ENCODE peak calls at places on chromosome 7, in four cellular contexts. A is nephron progenitor cell, D is transverse colon, Z is Peyer's patch. L is an unnamed sample.

GRCh38 chr7:29968683-29969457 is 20.7 kb downstream of the SCRN1 start:
- DNase-seq in A (no peak), D (no peak), Z (no peak), L (no peak)

GRCh38 chr7:27134392-27134791 is 3.8 kb upstream of the HOXA4 start:
- DNase-seq in A (no peak), D (peak), Z (no peak), L (peak)

GRCh38 chr7:27116019-27116411 is 13.5 kb upstream of the HOXA2 start:
- DNase-seq in A (peak), D (no peak), Z (no peak), L (no peak)

GRCh38 chr7:134948246-134948645 is 38.1 kb upstream of the AGBL3 start:
- DNase-seq in A (no peak), D (no peak), Z (no peak), L (no peak)

GRCh38 chr7:85000973-85001372 is 185.9 kb downstream of the SEMA3D start:
- DNase-seq in A (no peak), D (no peak), Z (no peak), L (no peak)

GRCh38 chr7:31950101-31950755 is 120.0 kb downstream of the PDE1C start:
- DNase-seq in A (no peak), D (no peak), Z (no peak), L (no peak)

GRCh38 chr7:77538186-77538907 is 1.3 kb downstream of the PTPN12 start:
- DNase-seq in A (peak), D (peak), Z (peak), L (peak)

GRCh38 chr7:904847-905246 is 28.5 kb downstream of the GET4 start:
- DNase-seq in A (no peak), D (no peak), Z (no peak), L (no peak)

GRCh38 chr7:33143996-33144718 is 14.8 kb downstream of the BBS9 start:
- DNase-seq in A (no peak), D (no peak), Z (no peak), L (no peak)

GRCh38 chr7:39691821-39692220 is 68.4 kb downstream of the RALA start:
- DNase-seq in A (no peak), D (no peak), Z (no peak), L (no peak)

GRCh38 chr7:1607001-1607400 is 37.2 kb upstream of the PSMG3 start:
- DNase-seq in A (no peak), D (no peak), Z (no peak), L (no peak)

GRCh38 chr7:158740657-158741293 is 36.2 kb upstream of the NCAPG2 start:
- DNase-seq in A (no peak), D (no peak), Z (no peak), L (no peak)

GRCh38 chr7:137036768-137037167 is 168.3 kb downstream of the CHRM2 start:
- DNase-seq in A (no peak), D (no peak), Z (no peak), L (no peak)

GRCh38 chr7:45590679-45591057 is 16.5 kb downstream of the ADCY1 start:
- DNase-seq in A (no peak), D (no peak), Z (no peak), L (no peak)

GRCh38 chr7:23353172-23353571 is 54.0 kb downstream of the MALSU1 start:
- DNase-seq in A (no peak), D (no peak), Z (no peak), L (no peak)

GRCh38 chr7:23022258-23022745 is 8.4 kb upstream of the HYCC1 start:
- DNase-seq in A (no peak), D (no peak), Z (no peak), L (no peak)

GRCh38 chr7:157568071-157568784 is 231.4 kb downstream of the DNAJB6 start:
- DNase-seq in A (no peak), D (no peak), Z (no peak), L (no peak)

GRCh38 chr7:5595545-5596045 is 172.0 kb upstream of the TNRC18 start:
- DNase-seq in A (no peak), D (no peak), Z (no peak), L (no peak)

GRCh38 chr7:37757563-37757962 is 74.0 kb downstream of the GPR141 start:
- DNase-seq in A (no peak), D (no peak), Z (no peak), L (no peak)

GRCh38 chr7:154638286-154638685 is 364.6 kb downstream of the PAXIP1 start:
- DNase-seq in A (no peak), D (no peak), Z (no peak), L (no peak)

GRCh38 chr7:130154501-130155317 is 50.5 kb downstream of the TMEM209 start:
- DNase-seq in A (no peak), D (no peak), Z (no peak), L (no peak)

GRCh38 chr7:28793383-28793782 is 164.7 kb downstream of the TRIL start:
- DNase-seq in A (no peak), D (no peak), Z (no peak), L (no peak)

GRCh38 chr7:50197547-50197946 is 104.5 kb upstream of the ZPBP start:
- DNase-seq in A (peak), D (no peak), Z (no peak), L (no peak)

GRCh38 chr7:90173127-90173844 is 19.0 kb downstream of the STEAP1 start:
- DNase-seq in A (no peak), D (no peak), Z (no peak), L (no peak)

DNA sequence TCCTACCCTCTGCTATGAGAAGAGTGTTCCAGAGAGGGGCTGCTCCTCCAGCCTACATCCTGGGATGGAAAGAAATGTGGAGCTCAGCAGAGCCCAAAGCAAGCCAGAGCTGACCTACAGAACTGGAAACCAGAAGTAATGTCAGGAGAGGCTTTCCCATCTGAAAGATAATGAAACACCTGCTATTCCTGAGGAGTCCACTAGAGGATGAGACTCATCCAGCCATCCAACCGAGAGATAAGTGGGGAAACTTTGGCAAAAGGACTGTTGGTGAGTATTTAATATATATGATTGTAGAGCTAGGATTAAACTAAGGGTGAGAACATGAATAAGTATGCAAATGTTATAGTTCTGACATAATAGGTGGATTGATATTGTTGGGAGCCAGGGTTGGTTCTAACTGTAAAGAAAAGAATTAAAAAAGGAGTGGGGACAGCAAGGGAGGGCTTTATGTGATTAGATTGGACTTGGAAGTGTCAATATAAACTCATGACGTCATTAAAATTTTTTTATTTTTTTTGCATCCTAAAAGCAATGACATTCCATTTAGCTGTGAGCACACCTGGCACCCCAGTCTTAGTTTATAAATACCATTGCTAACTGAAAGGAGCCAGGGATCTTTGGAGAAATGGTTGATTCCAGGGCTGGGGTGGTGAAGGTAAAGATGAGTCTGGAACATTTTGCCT is 312.8 kb upstream of the NFE2L3 start:
- DNase-seq in A (no peak), D (no peak), Z (no peak), L (no peak)
- TF ChIP-seq CTCF in A (peak), D (peak), Z (peak), L (peak)

DNA sequence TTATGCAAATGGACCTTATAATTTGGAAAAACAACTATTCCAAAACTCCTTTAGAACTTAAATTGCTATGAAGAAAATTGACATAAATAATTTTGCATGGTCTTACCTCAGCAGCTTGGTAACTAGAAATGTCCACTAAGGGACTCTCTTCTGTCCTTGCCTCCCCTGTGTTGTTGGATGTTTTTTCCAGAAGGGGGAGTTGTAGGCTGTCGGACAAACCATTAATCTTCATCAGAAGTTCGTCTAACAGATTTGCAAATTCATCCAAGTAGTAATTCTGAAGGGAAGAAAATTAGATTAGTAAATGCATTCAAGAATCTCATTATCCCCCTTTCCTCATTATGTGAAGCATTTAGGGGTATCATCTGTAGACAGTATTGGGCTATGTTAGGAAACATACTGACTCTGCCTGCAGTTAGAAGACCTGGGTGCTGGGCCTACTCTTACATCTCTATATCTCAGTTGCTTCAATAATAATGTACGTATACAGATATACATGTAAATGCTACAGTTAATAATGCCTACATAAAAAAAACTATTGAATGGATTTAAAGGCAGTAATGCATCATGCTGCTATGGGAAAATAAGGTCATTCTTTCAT is 155.6 kb downstream of the PKD1L1 start:
- DNase-seq in A (no peak), D (no peak), Z (no peak), L (no peak)
- TF ChIP-seq CTCF in A (no peak), D (no peak), Z (peak), L (peak)

GRCh38 chr7:129147723-129148122 is 3.2 kb downstream of the TSPAN33 start:
- DNase-seq in A (no peak), D (no peak), Z (no peak), L (no peak)

GRCh38 chr7:129146237-129146979 is 1.9 kb downstream of the TSPAN33 start:
- DNase-seq in A (no peak), D (no peak), Z (peak), L (no peak)

GRCh38 chr7:129143724-129144094 is 798 bp upstream of the TSPAN33 start:
- DNase-seq in A (no peak), D (no peak), Z (no peak), L (no peak)

GRCh38 chr7:129144095-129144833 is at the start of gene TSPAN33:
- DNase-seq in A (peak), D (peak), Z (peak), L (peak)

DNA sequence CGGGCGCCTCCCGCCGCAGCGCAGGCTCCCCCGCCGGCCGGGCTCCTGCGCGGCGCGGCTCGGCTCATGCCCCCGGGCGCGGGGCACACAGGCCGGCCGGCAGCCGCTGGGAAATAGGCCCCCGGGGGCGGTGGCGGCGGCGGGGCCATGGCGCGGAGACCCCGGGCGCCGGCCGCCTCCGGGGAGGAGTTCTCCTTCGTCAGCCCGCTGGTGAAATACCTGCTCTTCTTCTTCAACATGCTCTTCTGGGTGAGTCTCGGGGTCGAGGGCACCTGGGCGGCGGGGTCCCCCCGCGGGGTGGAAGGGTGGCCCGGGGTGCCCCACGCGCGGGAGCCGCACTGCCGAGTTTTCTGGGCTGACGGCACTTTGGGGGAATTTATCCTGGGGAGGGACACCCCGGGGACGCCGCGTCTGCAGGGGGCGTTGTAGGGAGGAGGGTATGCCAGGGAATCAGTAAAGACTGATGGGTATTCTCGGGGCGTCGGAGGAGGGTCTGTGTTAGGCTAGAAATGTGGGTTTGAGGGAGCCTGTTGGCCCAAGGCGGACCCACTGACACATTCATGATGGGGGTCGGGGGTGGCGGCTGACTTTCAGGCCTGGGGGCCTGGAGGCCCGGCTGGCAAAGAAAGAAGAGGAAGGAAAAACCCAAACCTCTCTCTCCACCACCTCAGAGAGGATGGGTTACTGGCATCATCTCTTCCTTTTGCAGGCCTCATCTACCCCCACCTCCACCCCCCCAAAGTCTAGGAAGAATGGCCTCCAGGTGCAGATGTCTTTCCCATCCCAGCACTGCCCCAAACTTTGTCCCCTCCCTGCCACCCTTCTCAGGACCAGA is 544 bp downstream of the TSPAN33 start:
- DNase-seq in A (no peak), D (no peak), Z (peak), L (no peak)
- TF ChIP-seq CTCF in A (no peak), D (no peak), Z (no peak), L (peak)

DNA sequence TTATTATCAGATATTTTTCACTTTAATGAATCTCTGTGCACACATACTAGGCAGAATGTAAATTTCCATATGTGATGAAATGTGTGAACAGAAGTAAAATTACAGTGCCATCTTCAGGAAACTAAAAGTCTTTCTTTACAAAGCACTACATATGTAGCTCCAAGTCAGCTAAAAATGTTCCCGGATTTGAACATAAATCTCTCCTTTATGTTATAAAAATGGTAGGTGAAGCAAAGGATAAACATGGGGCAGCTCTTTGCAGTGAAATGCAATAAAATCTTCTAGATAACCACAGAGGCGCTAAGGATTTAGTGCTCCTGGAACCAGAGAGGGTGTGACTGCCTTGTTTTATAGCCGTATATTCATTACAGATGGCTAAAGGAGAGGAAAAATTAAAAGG is 104.9 kb upstream of the C7orf33 start:
- DNase-seq in A (no peak), D (peak), Z (no peak), L (no peak)
- TF ChIP-seq CTCF in A (no peak), D (no peak), Z (peak), L (no peak)

GRCh38 chr7:102974366-102975236 is 61.8 kb downstream of the LRRC17 start:
- DNase-seq in A (no peak), D (no peak), Z (no peak), L (no peak)
- TF ChIP-seq CTCF in A (no peak), D (no peak), Z (no peak), L (no peak)

DNA sequence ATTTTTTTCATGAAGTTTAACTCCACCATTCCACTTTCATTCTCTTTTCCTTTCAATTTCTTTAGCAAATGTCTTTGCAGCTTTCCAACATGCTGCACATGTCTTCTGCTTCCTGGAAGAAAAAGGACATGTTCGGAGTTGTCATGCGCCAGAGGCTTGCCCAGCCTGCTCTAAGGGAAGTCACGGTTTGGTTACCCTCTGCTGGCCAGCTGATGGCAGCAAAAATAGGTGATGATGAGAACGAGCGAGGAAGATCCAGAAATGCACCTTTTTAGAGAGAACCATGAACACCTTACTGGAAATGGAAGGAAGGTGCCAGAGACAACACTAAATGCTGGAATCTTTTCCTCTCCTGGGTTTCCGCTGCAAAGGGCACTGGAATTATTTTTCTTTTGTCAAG is 4.9 kb upstream of the ZSCAN21 start:
- DNase-seq in A (no peak), D (peak), Z (peak), L (peak)
- TF ChIP-seq CTCF in A (no peak), D (no peak), Z (peak), L (peak)

GRCh38 chr7:112669306-112669705 is 120.9 kb downstream of the TMEM168 start:
- DNase-seq in A (no peak), D (no peak), Z (no peak), L (no peak)

GRCh38 chr7:112668561-112668960 is 121.6 kb downstream of the TMEM168 start:
- DNase-seq in A (no peak), D (no peak), Z (no peak), L (no peak)

DNA sequence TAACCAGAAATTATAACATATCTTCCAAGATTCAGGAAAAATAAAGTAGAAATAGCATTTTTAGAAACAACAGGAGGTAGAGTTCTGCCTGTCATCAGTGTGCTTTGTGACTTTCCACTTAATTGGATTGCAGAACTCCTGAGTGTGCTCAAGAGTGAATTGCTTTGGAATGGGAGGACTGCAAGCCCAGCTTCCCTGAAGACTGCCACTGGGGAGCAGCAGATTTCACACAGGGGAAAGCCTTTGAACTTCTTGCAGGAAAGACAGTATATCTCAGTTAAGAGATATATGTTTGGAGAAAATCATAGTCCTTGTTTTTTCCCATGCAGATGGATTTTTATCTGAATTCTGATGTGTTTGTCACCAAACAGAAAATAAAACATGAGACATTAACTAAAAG is 124.5 kb downstream of the TMEM168 start:
- DNase-seq in A (no peak), D (peak), Z (peak), L (no peak)
- TF ChIP-seq CTCF in A (no peak), D (peak), Z (peak), L (no peak)

GRCh38 chr7:140542226-140542625 is 62.9 kb upstream of the MKRN1 start:
- DNase-seq in A (no peak), D (no peak), Z (peak), L (no peak)
- TF ChIP-seq CTCF in A (no peak), D (no peak), Z (no peak), L (no peak)

GRCh38 chr7:110841840-110842579 is 248.9 kb upstream of the LRRN3 start:
- DNase-seq in A (peak), D (no peak), Z (no peak), L (no peak)

GRCh38 chr7:110835889-110836288 is 255.0 kb upstream of the LRRN3 start:
- DNase-seq in A (no peak), D (no peak), Z (no peak), L (no peak)

GRCh38 chr7:110835209-110835608 is 255.7 kb upstream of the LRRN3 start:
- DNase-seq in A (no peak), D (peak), Z (no peak), L (no peak)

GRCh38 chr7:110842796-110843195 is 248.1 kb upstream of the LRRN3 start:
- DNase-seq in A (no peak), D (no peak), Z (no peak), L (no peak)

DNA sequence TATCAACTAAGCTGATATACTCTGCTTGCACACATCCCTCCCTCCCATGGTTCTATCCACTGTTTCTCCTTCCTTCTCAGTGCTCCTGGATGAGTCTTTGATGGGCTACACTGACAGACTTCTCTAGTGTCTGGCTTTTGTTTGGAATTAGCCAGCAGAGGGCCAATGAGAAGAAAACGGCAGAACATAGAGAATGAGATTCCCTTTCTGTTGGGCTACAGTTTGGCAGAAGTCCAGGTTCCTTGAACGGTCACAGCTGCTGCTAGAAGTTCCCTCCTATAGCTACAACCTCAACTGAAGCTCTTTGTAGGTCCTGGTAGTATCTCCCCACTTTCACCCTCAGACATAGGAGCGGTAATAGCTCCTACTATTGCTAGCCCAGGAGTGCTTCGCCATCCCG is 251.1 kb upstream of the LRRN3 start:
- DNase-seq in A (no peak), D (no peak), Z (no peak), L (no peak)
- TF ChIP-seq CTCF in A (no peak), D (no peak), Z (no peak), L (no peak)

GRCh38 chr7:127350586-127350985 is 41.9 kb downstream of the ZNF800 start:
- DNase-seq in A (no peak), D (no peak), Z (no peak), L (no peak)

GRCh38 chr7:127348247-127348631 is 44.3 kb downstream of the ZNF800 start:
- DNase-seq in A (no peak), D (no peak), Z (no peak), L (no peak)

GRCh38 chr7:127347567-127348246 is 44.8 kb downstream of the ZNF800 start:
- DNase-seq in A (peak), D (peak), Z (peak), L (peak)

GRCh38 chr7:127346575-127347256 is 45.8 kb downstream of the ZNF800 start:
- DNase-seq in A (no peak), D (no peak), Z (no peak), L (no peak)

DNA sequence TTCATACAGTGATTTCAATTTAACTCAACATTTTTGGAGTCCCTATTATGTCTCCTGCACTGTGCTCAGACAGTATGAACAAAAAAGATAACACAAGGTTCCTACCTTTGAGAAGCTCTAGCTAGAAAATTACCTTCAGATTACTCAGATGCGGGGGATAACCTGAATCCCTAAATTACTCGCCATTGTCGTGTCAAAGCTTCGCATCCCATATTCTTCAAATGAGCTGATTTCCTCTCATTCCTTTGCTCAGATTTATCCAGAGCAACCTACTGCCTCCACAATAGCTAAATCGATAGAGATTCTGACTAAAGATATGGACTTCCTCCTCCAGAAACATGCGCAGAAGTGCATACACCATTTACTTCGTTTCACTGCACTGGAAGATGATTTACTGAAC is 42.6 kb downstream of the ZNF800 start:
- DNase-seq in A (no peak), D (no peak), Z (no peak), L (no peak)
- TF ChIP-seq CTCF in A (no peak), D (no peak), Z (no peak), L (no peak)

L was measured in CD14-positive monocyte.